ENCODE peak calls at places on chromosomes 16 and 17, in four cellular contexts. W is lower leg skin, D is dorsolateral prefrontal cortex, X is brain microvascular endothelial cell. Y is an unnamed sample.

GRCh38 chr17:82603981-82604448 is 44.2 kb downstream of the WDR45B start:
- DNase-seq in W (peak), D (no peak), X (peak), Y (peak)

GRCh38 chr17:4204676-4205075 is 59.1 kb downstream of the ANKFY1 start:
- DNase-seq in W (peak), D (no peak), X (peak), Y (no peak)

GRCh38 chr17:58569216-58569615 is 54.8 kb upstream of the MTMR4 start:
- DNase-seq in W (no peak), D (no peak), X (no peak), Y (no peak)

GRCh38 chr17:58242171-58242784 is 3.9 kb downstream of the LPO start:
- DNase-seq in W (no peak), D (no peak), X (no peak), Y (no peak)

GRCh38 chr17:64024781-64025731 is 4.6 kb upstream of the ICAM2 start:
- DNase-seq in W (no peak), D (no peak), X (no peak), Y (no peak)

GRCh38 chr17:15457723-15458094 is 9.7 kb downstream of the CDRT4 start:
- DNase-seq in W (peak), D (no peak), X (no peak), Y (no peak)

GRCh38 chr16:21590791-21591190 is 8.6 kb upstream of the METTL9 start:
- DNase-seq in W (no peak), D (no peak), X (no peak), Y (no peak)

GRCh38 chr17:19002805-19003542 is 1.6 kb downstream of the FAM83G start:
- DNase-seq in W (no peak), D (no peak), X (no peak), Y (no peak)

GRCh38 chr17:55625516-55625915 is 97.1 kb downstream of the TMEM100 start:
- DNase-seq in W (no peak), D (no peak), X (no peak), Y (no peak)

GRCh38 chr16:86869288-86870022 is 291.1 kb downstream of the FOXL1 start:
- DNase-seq in W (no peak), D (no peak), X (no peak), Y (no peak)

GRCh38 chr16:86865866-86866675 is 287.7 kb downstream of the FOXL1 start:
- DNase-seq in W (no peak), D (no peak), X (no peak), Y (no peak)

GRCh38 chr16:86868746-86869145 is 290.4 kb downstream of the FOXL1 start:
- DNase-seq in W (no peak), D (no peak), X (no peak), Y (no peak)

GRCh38 chr16:86866986-86867722 is 288.8 kb downstream of the FOXL1 start:
- DNase-seq in W (no peak), D (no peak), X (no peak), Y (no peak)

GRCh38 chr16:86868070-86868469 is 289.7 kb downstream of the FOXL1 start:
- DNase-seq in W (no peak), D (no peak), X (no peak), Y (no peak)
- H3K4me3 ChIP-seq in W (no peak), D (no peak), X (no peak), Y (no peak)

DNA sequence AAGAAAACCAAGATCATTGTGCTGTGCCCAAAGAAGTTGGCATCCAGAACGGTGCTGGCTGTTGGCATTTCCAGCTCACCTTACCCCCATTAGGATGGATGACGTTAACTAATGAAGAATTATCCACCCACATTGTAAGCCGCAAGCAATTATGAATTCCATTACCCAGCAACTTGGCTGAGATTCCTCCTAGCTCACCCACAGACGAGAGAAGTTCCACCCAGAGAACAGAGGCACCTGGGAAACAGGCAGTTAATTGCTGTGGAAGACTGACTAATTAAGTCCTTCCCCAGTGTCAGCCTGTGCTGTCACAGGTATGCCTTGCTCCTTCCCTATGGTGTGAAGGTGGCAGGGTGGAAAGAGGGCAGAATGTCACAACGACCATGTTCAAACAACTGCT is 456.2 kb upstream of the CDH5 start:
- DNase-seq in W (no peak), D (no peak), X (no peak), Y (no peak)
- H3K4me3 ChIP-seq in W (no peak), D (no peak), X (no peak), Y (no peak)

GRCh38 chr17:40817103-40817682 is 5.2 kb downstream of the KRT10 start:
- DNase-seq in W (no peak), D (no peak), X (no peak), Y (no peak)
- H3K4me3 ChIP-seq in W (no peak), D (no peak), X (no peak), Y (no peak)

GRCh38 chr16:29147710-29148425 is 163.0 kb downstream of the LAT start:
- DNase-seq in W (no peak), D (peak), X (no peak), Y (no peak)

GRCh38 chr16:29151317-29151716 is 166.5 kb downstream of the LAT start:
- DNase-seq in W (no peak), D (no peak), X (no peak), Y (no peak)

GRCh38 chr16:29154100-29154499 is 169.2 kb downstream of the LAT start:
- DNase-seq in W (no peak), D (no peak), X (no peak), Y (no peak)

GRCh38 chr16:29146266-29146665 is 161.4 kb downstream of the LAT start:
- DNase-seq in W (no peak), D (no peak), X (no peak), Y (no peak)

GRCh38 chr16:29148867-29149272 is 164.0 kb downstream of the LAT start:
- DNase-seq in W (no peak), D (no peak), X (no peak), Y (no peak)
- H3K4me3 ChIP-seq in W (no peak), D (no peak), X (no peak), Y (no peak)

GRCh38 chr16:29903579-29903978 is 3.3 kb downstream of the ASPHD1 start:
- DNase-seq in W (no peak), D (no peak), X (no peak), Y (no peak)

GRCh38 chr16:29900888-29901606 is 759 bp downstream of the ASPHD1 start:
- DNase-seq in W (no peak), D (no peak), X (no peak), Y (no peak)

GRCh38 chr16:29900102-29900887 is at the start of gene ASPHD1:
- DNase-seq in W (no peak), D (peak), X (peak), Y (peak)

GRCh38 chr16:29899516-29900101 is at the start of gene SEZ6L2:
- DNase-seq in W (no peak), D (peak), X (peak), Y (peak)

GRCh38 chr16:29901607-29901945 is 1.3 kb downstream of the ASPHD1 start:
- DNase-seq in W (no peak), D (no peak), X (no peak), Y (no peak)
- H3K4me3 ChIP-seq in W (no peak), D (peak), X (no peak), Y (peak)

Y was measured in retinal pigment epithelial cell.